ENCODE peak calls at places on chromosomes 5 and 9, in seven cellular contexts. X is nephron progenitor cell, U is HL-60, Q is esophagus muscularis mucosa, E is retinal pigment epithelial cell, Z is brain microvascular endothelial cell, S is uterus. A is an unnamed sample.

GRCh38 chr5:6448622-6449464 is at the start of gene UBE2QL1:
- DNase-seq in X (peak), U (peak), Q (no peak), E (no peak), Z (no peak), S (no peak), A (peak)

GRCh38 chr5:93053825-93054224 is 527.2 kb downstream of the NR2F1-AS1 start:
- DNase-seq in X (no peak), U (no peak), Q (no peak), E (peak), Z (no peak), S (no peak), A (no peak)

GRCh38 chr5:4661851-4662250 is 478.3 kb upstream of the ADAMTS16 start:
- DNase-seq in X (no peak), U (no peak), Q (peak), E (no peak), Z (no peak), S (no peak), A (no peak)

GRCh38 chr5:150461231-150461630 is 11.7 kb upstream of the RPS14 start:
- DNase-seq in X (no peak), U (peak), Q (no peak), E (no peak), Z (no peak), S (no peak), A (no peak)

GRCh38 chr9:136283291-136284235 is 20.3 kb downstream of the CCDC187 start:
- DNase-seq in X (peak), U (peak), Q (no peak), E (no peak), Z (peak), S (peak), A (peak)

GRCh38 chr9:131222460-131222859 is 53.9 kb downstream of the FAM78A start:
- DNase-seq in X (no peak), U (no peak), Q (no peak), E (no peak), Z (no peak), S (no peak), A (no peak)

GRCh38 chr5:128536861-128537305 is 1.2 kb downstream of the FBN2 start:
- DNase-seq in X (peak), U (no peak), Q (no peak), E (no peak), Z (no peak), S (no peak), A (no peak)

GRCh38 chr5:121757753-121758152 is 93.9 kb upstream of the FTMT start:
- DNase-seq in X (no peak), U (no peak), Q (no peak), E (peak), Z (no peak), S (no peak), A (no peak)

GRCh38 chr9:101235105-101235866 is 149.5 kb downstream of the BAAT start:
- DNase-seq in X (no peak), U (no peak), Q (no peak), E (no peak), Z (no peak), S (no peak), A (no peak)

GRCh38 chr5:19314840-19315239 is 673.2 kb downstream of the CDH18 start:
- DNase-seq in X (no peak), U (no peak), Q (no peak), E (peak), Z (no peak), S (no peak), A (no peak)

GRCh38 chr5:163305655-163306054 is 131.7 kb upstream of the CCNG1 start:
- DNase-seq in X (no peak), U (no peak), Q (no peak), E (no peak), Z (no peak), S (no peak), A (no peak)

GRCh38 chr9:96484521-96484931 is 34.6 kb downstream of the HABP4 start:
- DNase-seq in X (no peak), U (no peak), Q (no peak), E (no peak), Z (no peak), S (no peak), A (no peak)

GRCh38 chr9:112784020-112784788 is 33.6 kb downstream of the SNX30 start:
- DNase-seq in X (peak), U (no peak), Q (no peak), E (peak), Z (no peak), S (no peak), A (no peak)

GRCh38 chr5:115402822-115403577 is 106.5 kb upstream of the CCDC112 start:
- DNase-seq in X (no peak), U (no peak), Q (no peak), E (no peak), Z (no peak), S (no peak), A (no peak)

GRCh38 chr5:72394688-72395087 is 74.5 kb downstream of the PTCD2 start:
- DNase-seq in X (no peak), U (peak), Q (no peak), E (no peak), Z (no peak), S (no peak), A (no peak)

GRCh38 chr5:64074533-64074932 is 91.1 kb upstream of the RNF180 start:
- DNase-seq in X (peak), U (peak), Q (no peak), E (peak), Z (peak), S (no peak), A (no peak)

GRCh38 chr9:70589571-70590263 is 175.3 kb upstream of the KLF9 start:
- DNase-seq in X (no peak), U (no peak), Q (no peak), E (peak), Z (peak), S (peak), A (no peak)

GRCh38 chr5:33195431-33196128 is 245.2 kb upstream of the TARS1 start:
- DNase-seq in X (no peak), U (no peak), Q (no peak), E (peak), Z (peak), S (no peak), A (no peak)

GRCh38 chr5:91266184-91266705 is 116.9 kb downstream of the ARRDC3 start:
- DNase-seq in X (no peak), U (no peak), Q (no peak), E (peak), Z (peak), S (no peak), A (no peak)
- TF ChIP-seq CTCF in X (no peak), U (no peak), Q (peak), E (peak), Z (no peak), S (peak), A (peak)

GRCh38 chr5:102865510-102866314 is 110.6 kb downstream of the PAM start:
- DNase-seq in X (peak), U (peak), Q (no peak), E (peak), Z (peak), S (peak), A (peak)
- TF ChIP-seq CTCF in X (no peak), U (no peak), Q (no peak), E (no peak), Z (no peak), S (no peak), A (no peak)

DNA sequence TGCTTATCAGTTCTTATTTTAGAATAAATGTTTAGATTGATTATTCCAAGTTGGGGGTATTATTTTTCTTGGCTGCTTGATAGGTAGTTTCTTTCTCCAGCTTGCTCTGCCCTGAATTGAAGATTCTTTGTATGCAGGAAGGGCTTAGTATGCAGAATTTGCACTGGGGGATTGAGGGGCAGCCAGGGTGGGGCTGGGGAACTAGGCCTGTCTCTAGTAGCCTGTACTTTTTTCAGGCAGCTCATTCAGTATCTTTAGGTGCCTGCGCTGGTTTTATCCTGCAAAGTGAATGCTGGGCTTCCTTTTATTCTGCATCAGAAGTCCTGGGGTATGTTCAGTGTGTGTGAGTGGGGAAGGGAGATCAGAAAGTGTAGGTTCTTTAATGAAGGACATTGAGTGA is 228.3 kb upstream of the ELL2 start:
- DNase-seq in X (no peak), U (no peak), Q (no peak), E (no peak), Z (no peak), S (no peak), A (no peak)
- TF ChIP-seq CTCF in X (no peak), U (no peak), Q (no peak), E (no peak), Z (no peak), S (no peak), A (no peak)

GRCh38 chr9:19230356-19231125 is at the start of gene DENND4C:
- DNase-seq in X (peak), U (peak), Q (peak), E (peak), Z (peak), S (peak), A (peak)
- TF ChIP-seq CTCF in X (no peak), U (no peak), Q (no peak), E (no peak), Z (no peak), S (peak), A (peak)

GRCh38 chr5:137497396-137498290 is 1.5 kb downstream of the SPOCK1 start:
- DNase-seq in X (no peak), U (no peak), Q (peak), E (no peak), Z (no peak), S (no peak), A (no peak)
- TF ChIP-seq CTCF in X (no peak), U (no peak), Q (no peak), E (no peak), Z (peak), S (no peak), A (no peak)

GRCh38 chr9:9032950-9033349 is 1233.4 kb upstream of the DMAC1 start:
- DNase-seq in X (no peak), U (no peak), Q (no peak), E (no peak), Z (no peak), S (no peak), A (no peak)
- TF ChIP-seq CTCF in X (no peak), U (no peak), Q (no peak), E (no peak), Z (no peak), S (no peak), A (no peak)

GRCh38 chr9:77764894-77765780 is 117.0 kb upstream of the GNA14 start:
- DNase-seq in X (no peak), U (no peak), Q (no peak), E (no peak), Z (peak), S (no peak), A (no peak)
- TF ChIP-seq CTCF in X (peak), U (peak), Q (no peak), E (peak), Z (peak), S (peak), A (peak)

GRCh38 chr9:78261403-78262001 is 25.6 kb downstream of the CEP78 start:
- DNase-seq in X (no peak), U (no peak), Q (no peak), E (no peak), Z (no peak), S (no peak), A (no peak)

GRCh38 chr9:78267889-78268288 is 29.0 kb upstream of the PSAT1 start:
- DNase-seq in X (no peak), U (no peak), Q (no peak), E (no peak), Z (no peak), S (no peak), A (no peak)

GRCh38 chr9:78262655-78263054 is 26.8 kb downstream of the CEP78 start:
- DNase-seq in X (no peak), U (no peak), Q (no peak), E (no peak), Z (no peak), S (no peak), A (no peak)
- TF ChIP-seq CTCF in X (no peak), U (no peak), Q (no peak), E (no peak), Z (no peak), S (no peak), A (no peak)

GRCh38 chr5:139088024-139088423 is 110.1 kb downstream of the SIL1 start:
- DNase-seq in X (no peak), U (no peak), Q (no peak), E (no peak), Z (no peak), S (no peak), A (no peak)

GRCh38 chr5:139094154-139095131 is 103.7 kb downstream of the SIL1 start:
- DNase-seq in X (no peak), U (no peak), Q (no peak), E (no peak), Z (no peak), S (no peak), A (no peak)

GRCh38 chr5:139092741-139093140 is 105.4 kb downstream of the SIL1 start:
- DNase-seq in X (no peak), U (no peak), Q (no peak), E (no peak), Z (no peak), S (no peak), A (no peak)

GRCh38 chr5:139090566-139090965 is 107.6 kb downstream of the SIL1 start:
- DNase-seq in X (no peak), U (no peak), Q (no peak), E (no peak), Z (no peak), S (no peak), A (no peak)

GRCh38 chr5:139091439-139092156 is 106.6 kb downstream of the SIL1 start:
- DNase-seq in X (no peak), U (no peak), Q (no peak), E (no peak), Z (no peak), S (no peak), A (no peak)
- TF ChIP-seq CTCF in X (no peak), U (no peak), Q (peak), E (no peak), Z (peak), S (no peak), A (no peak)

GRCh38 chr5:180815241-180816031 is 12.8 kb upstream of the MGAT1 start:
- DNase-seq in X (no peak), U (peak), Q (no peak), E (no peak), Z (no peak), S (no peak), A (no peak)

GRCh38 chr5:180811623-180812119 is 9.1 kb upstream of the MGAT1 start:
- DNase-seq in X (no peak), U (no peak), Q (no peak), E (no peak), Z (no peak), S (no peak), A (no peak)

GRCh38 chr5:180811012-180811622 is 8.5 kb upstream of the MGAT1 start:
- DNase-seq in X (no peak), U (peak), Q (no peak), E (no peak), Z (no peak), S (no peak), A (no peak)

GRCh38 chr5:180810210-180811011 is 7.8 kb upstream of the MGAT1 start:
- DNase-seq in X (peak), U (peak), Q (peak), E (peak), Z (peak), S (peak), A (peak)

DNA sequence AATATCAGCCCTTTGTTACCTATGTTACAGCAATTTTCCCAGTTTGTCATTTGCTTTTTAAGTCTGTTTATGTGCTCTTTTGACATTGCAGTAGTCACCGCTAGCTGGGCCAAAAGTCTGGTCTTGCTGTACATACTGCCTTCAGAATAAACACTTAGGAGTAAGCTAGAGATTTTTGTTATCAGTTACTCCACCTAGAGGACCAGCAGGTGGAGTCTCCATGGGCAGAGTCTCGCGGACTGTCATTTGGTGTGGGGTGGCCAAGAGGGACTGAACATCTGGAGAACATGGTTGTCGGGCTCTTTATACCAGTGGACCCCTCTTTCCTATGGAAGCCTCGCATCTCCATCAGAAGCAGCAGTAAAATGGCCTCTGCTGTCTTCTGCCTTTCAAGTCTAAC is 10.8 kb upstream of the MGAT1 start:
- DNase-seq in X (no peak), U (no peak), Q (no peak), E (no peak), Z (no peak), S (no peak), A (no peak)
- TF ChIP-seq CTCF in X (no peak), U (no peak), Q (no peak), E (peak), Z (no peak), S (no peak), A (no peak)